ENCODE peak calls at places on chromosomes 16 and 17, in eight cellular contexts. M, Y, Z, W, U, O, D and G are unnamed samples.

GRCh38 chr17:43406676-43407645 is 8.2 kb downstream of the ARL4D start:
- DNase-seq in Y (no peak), U (no peak), D (no peak), O (no peak), W (peak), M (no peak), Z (no peak), G (no peak)

GRCh38 chr17:13581925-13582324 is 19.8 kb downstream of the HS3ST3A1 start:
- DNase-seq in Z (no peak), M (no peak), Y (no peak), U (no peak), D (no peak), W (no peak), O (no peak), G (no peak)

GRCh38 chr17:71412803-71413202 is 708.0 kb upstream of the SOX9 start:
- DNase-seq in U (no peak), M (no peak), Y (no peak), Z (no peak), W (peak), O (no peak), D (no peak), G (no peak)

GRCh38 chr17:38667787-38668122 is 7.0 kb downstream of the EPOP start:
- DNase-seq in Z (no peak), M (no peak), O (no peak), W (no peak), D (no peak), U (no peak), Y (no peak), G (no peak)

GRCh38 chr16:58205276-58206036 is 7.5 kb upstream of the CSNK2A2 start:
- DNase-seq in W (no peak), O (no peak), U (no peak), D (no peak), Z (no peak), Y (no peak), M (no peak), G (no peak)

GRCh38 chr16:85820604-85821372 is 21.3 kb downstream of the COX4I1 start:
- DNase-seq in Y (no peak), Z (no peak), U (no peak), W (no peak), O (no peak), D (no peak), M (no peak), G (no peak)

GRCh38 chr17:250487-251300 is 69.2 kb upstream of the DOC2B start:
- DNase-seq in O (no peak), M (no peak), U (peak), Z (peak), W (no peak), D (no peak), Y (no peak), G (no peak)

GRCh38 chr16:878071-878784 is 77.7 kb upstream of the GNG13 start:
- DNase-seq in Z (peak), M (no peak), D (peak), U (no peak), W (no peak), Y (peak), O (no peak), G (no peak)

GRCh38 chr16:68257906-68258800 is 6.2 kb upstream of the SLC7A6 start:
- DNase-seq in M (no peak), Y (no peak), U (no peak), D (no peak), W (no peak), Z (peak), O (no peak), G (no peak)

GRCh38 chr16:48635199-48635718 is 25.3 kb upstream of the N4BP1 start:
- DNase-seq in Y (no peak), D (no peak), U (peak), W (no peak), M (peak), O (no peak), Z (no peak), G (no peak)

GRCh38 chr17:73323622-73324455 is 12.0 kb upstream of the CDC42EP4 start:
- DNase-seq in Y (no peak), O (no peak), D (no peak), W (no peak), M (no peak), U (no peak), Z (peak), G (no peak)

GRCh38 chr16:65689726-65690125 is 567.9 kb upstream of the CDH11 start:
- DNase-seq in Y (no peak), M (no peak), Z (no peak), U (no peak), O (no peak), W (no peak), D (no peak), G (no peak)

GRCh38 chr17:42276359-42276608 is at the start of gene STAT5B:
- DNase-seq in U (peak), Y (peak), D (peak), W (no peak), Z (peak), M (peak), O (peak), G (peak)

GRCh38 chr16:15616068-15616467 is 26.9 kb downstream of the MARF1 start:
- DNase-seq in D (no peak), W (no peak), Y (no peak), U (no peak), O (no peak), Z (no peak), M (no peak), G (no peak)

DNA sequence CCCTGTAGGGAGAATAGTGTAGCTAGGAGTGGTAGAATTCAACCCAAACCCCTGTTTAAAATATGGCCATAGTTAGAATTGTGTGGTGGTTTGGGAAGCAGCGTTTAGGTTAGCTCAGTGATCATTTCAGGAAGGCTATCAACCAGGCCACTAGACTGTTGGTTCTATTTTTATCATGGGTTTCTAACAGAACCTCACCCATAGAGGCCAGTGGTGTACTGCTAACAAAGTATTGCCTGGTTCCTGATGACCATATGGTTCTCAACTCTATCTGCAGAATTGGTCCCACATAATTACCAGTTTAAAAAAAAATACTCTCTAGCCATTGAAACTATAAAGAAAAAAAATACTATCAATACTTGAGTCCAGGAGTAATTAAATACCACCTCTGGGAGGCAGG is 70.5 kb upstream of the RASL10B start:
- DNase-seq in W (no peak), M (no peak), U (no peak), D (no peak), O (no peak), Z (no peak), Y (no peak), G (no peak)
- TF ChIP-seq CTCF in W (no peak), M (no peak), U (no peak), D (no peak), O (no peak), Z (peak), Y (no peak), G (no peak)

GRCh38 chr17:79905832-79906231 is 66.6 kb upstream of the CBX4 start:
- DNase-seq in Z (no peak), O (no peak), Y (no peak), U (no peak), M (no peak), W (no peak), D (peak), G (no peak)
- TF ChIP-seq CTCF in Z (no peak), O (no peak), Y (no peak), U (no peak), M (no peak), W (no peak), D (peak), G (no peak)

GRCh38 chr17:1485748-1486376 is 6.6 kb downstream of the MYO1C start:
- DNase-seq in Z (peak), M (no peak), D (peak), W (no peak), Y (peak), U (peak), O (peak), G (peak)

GRCh38 chr17:1486802-1487695 is 5.4 kb downstream of the MYO1C start:
- DNase-seq in W (no peak), D (peak), Y (peak), U (peak), O (peak), M (peak), Z (peak), G (peak)

GRCh38 chr17:1488826-1489275 is 3.6 kb downstream of the MYO1C start:
- DNase-seq in W (no peak), Z (no peak), Y (no peak), U (no peak), D (no peak), M (no peak), O (no peak), G (no peak)

GRCh38 chr17:1490643-1491405 is 1.7 kb downstream of the MYO1C start:
- DNase-seq in Y (peak), O (peak), M (peak), U (peak), Z (peak), W (no peak), D (peak), G (peak)

DNA sequence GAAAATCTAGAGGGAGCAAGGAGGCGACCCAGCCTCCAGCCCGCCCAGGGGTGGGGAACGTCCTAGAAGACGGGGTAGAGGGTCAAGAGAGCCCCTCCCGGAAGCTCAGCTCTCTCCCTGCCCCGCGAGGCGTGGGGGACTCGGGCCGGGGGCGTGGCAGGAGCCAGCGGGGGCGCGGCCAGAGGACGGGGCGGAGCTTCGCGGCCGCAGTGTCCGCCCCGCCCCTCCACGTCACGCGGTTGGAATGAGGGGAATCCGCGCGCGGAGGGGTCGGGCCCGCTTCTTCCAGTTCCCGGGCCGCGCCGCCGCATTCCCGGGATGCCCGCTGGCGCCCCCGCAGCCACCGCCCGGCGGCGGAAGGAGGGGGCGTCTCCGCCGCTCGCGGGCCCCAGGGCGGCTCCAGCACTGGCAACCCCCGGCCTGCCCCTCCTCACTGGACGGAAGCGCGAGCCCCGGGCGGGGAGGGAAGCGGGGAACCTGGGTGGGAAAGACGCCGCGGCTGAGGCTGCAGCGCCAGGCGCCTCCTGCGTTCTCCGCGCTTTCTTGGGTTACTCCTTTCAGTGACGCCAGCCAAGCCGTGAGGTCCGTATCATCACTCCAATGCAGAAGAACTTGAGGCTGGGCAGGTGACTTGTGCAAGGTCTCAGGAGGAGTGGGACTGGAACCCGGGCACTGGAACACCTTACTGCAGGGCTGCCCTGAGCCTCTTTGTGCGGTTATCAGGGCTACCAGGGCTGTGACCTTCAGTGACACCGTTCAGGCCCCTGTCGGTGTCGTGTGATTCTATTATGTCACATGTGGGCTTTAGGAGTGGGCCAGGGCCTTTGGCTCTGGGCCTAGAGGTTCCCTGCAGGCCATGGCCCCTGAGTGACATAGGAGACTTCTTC is 4.3 kb downstream of the MYO1C start:
- DNase-seq in M (peak), D (peak), U (peak), Y (peak), Z (peak), W (peak), O (peak), G (peak)
- TF ChIP-seq CTCF in M (no peak), D (no peak), U (no peak), Y (no peak), Z (peak), W (no peak), O (no peak), G (no peak)

GRCh38 chr17:75270218-75270965 is 639 bp downstream of the MIF4GD start:
- DNase-seq in D (peak), Y (peak), O (peak), Z (peak), U (peak), W (no peak), M (peak), G (peak)
- TF ChIP-seq CTCF in D (peak), Y (peak), O (peak), Z (peak), U (no peak), W (peak), M (no peak), G (peak)

GRCh38 chr16:88948781-88949490 is 28.1 kb downstream of the CBFA2T3 start:
- DNase-seq in O (no peak), Y (no peak), Z (no peak), D (no peak), U (no peak), W (no peak), M (no peak), G (no peak)
- TF ChIP-seq CTCF in O (no peak), Y (no peak), Z (no peak), D (peak), U (no peak), W (no peak), M (no peak), G (no peak)

GRCh38 chr16:25126820-25127232 is 15.3 kb downstream of the LCMT1 start:
- DNase-seq in W (no peak), Z (no peak), M (no peak), O (no peak), D (peak), Y (peak), U (no peak), G (no peak)
- TF ChIP-seq CTCF in W (peak), Z (peak), M (no peak), O (peak), D (peak), Y (peak), U (no peak), G (peak)

GRCh38 chr16:89615596-89616090 is 2.2 kb downstream of the DPEP1 start:
- DNase-seq in U (no peak), Y (peak), M (no peak), O (peak), Z (no peak), D (no peak), W (no peak), G (peak)
- TF ChIP-seq CTCF in U (no peak), Y (peak), M (no peak), O (peak), Z (peak), D (peak), W (peak), G (peak)

GRCh38 chr17:61453563-61453962 is 1.3 kb downstream of the TBX4 start:
- DNase-seq in W (no peak), O (no peak), Y (no peak), U (no peak), M (no peak), D (no peak), Z (no peak), G (no peak)
- TF ChIP-seq CTCF in W (no peak), O (no peak), Y (no peak), U (no peak), M (no peak), D (no peak), Z (no peak), G (no peak)

GRCh38 chr16:9119795-9120194 is 28.4 kb downstream of the HAPSTR1 start:
- DNase-seq in Z (no peak), M (no peak), D (no peak), U (peak), O (no peak), Y (no peak), W (peak), G (no peak)
- TF ChIP-seq CTCF in Z (no peak), M (no peak), D (no peak), U (no peak), O (no peak), Y (no peak), W (peak), G (no peak)